ENCODE peak calls at places on chromosome 10, in four cellular contexts. One of them, this sample, is unnamed.

GRCh38 chr10:49446031-49446430 is 50.1 kb upstream of the DRGX start:
- DNase-seq in hypothalamus: no peak
- DNase-seq in fibroblast of the conjunctiva: no peak
- DNase-seq in T-helper 2 cell: peak; percentile 29
- DNase-seq in this sample: no peak

GRCh38 chr10:16967000-16967865 is 150.0 kb upstream of the RSU1 start:
- DNase-seq in hypothalamus: no peak
- DNase-seq in fibroblast of the conjunctiva: peak; percentile 83
- DNase-seq in T-helper 2 cell: peak; percentile 35
- DNase-seq in this sample: no peak

GRCh38 chr10:6182454-6183098 is 20.2 kb upstream of the PFKFB3 start:
- DNase-seq in hypothalamus: no peak
- DNase-seq in fibroblast of the conjunctiva: no peak
- DNase-seq in T-helper 2 cell: no peak
- DNase-seq in this sample: no peak

GRCh38 chr10:70690584-70690983 is 18.3 kb downstream of the ADAMTS14 start:
- DNase-seq in hypothalamus: no peak
- DNase-seq in fibroblast of the conjunctiva: no peak
- DNase-seq in T-helper 2 cell: no peak
- DNase-seq in this sample: no peak

GRCh38 chr10:5413012-5413938 is 918 bp downstream of the NET1 start:
- DNase-seq in hypothalamus: no peak
- DNase-seq in fibroblast of the conjunctiva: no peak
- DNase-seq in T-helper 2 cell: no peak
- DNase-seq in this sample: peak; percentile 37

GRCh38 chr10:91713471-91714072 is 80.7 kb upstream of the PPP1R3C start:
- DNase-seq in hypothalamus: no peak
- DNase-seq in fibroblast of the conjunctiva: no peak
- DNase-seq in T-helper 2 cell: no peak
- DNase-seq in this sample: no peak

GRCh38 chr10:7300327-7300726 is 110.5 kb downstream of the SFMBT2 start:
- DNase-seq in hypothalamus: no peak
- DNase-seq in fibroblast of the conjunctiva: no peak
- DNase-seq in T-helper 2 cell: no peak
- DNase-seq in this sample: no peak

GRCh38 chr10:613217-613616 is 76.3 kb downstream of the DIP2C start:
- DNase-seq in hypothalamus: no peak
- DNase-seq in fibroblast of the conjunctiva: no peak
- DNase-seq in T-helper 2 cell: no peak
- DNase-seq in this sample: no peak

GRCh38 chr10:110207805-110208613 is 604 bp downstream of the MXI1 start:
- DNase-seq in hypothalamus: no peak
- DNase-seq in fibroblast of the conjunctiva: no peak
- DNase-seq in T-helper 2 cell: peak; percentile 64
- DNase-seq in this sample: peak; percentile 67

GRCh38 chr10:121221991-121222390 is 370.8 kb downstream of the WDR11 start:
- DNase-seq in hypothalamus: no peak
- DNase-seq in fibroblast of the conjunctiva: no peak
- DNase-seq in T-helper 2 cell: no peak
- DNase-seq in this sample: no peak

GRCh38 chr10:112791447-112791846 is 158.6 kb upstream of the TCF7L2 start:
- DNase-seq in hypothalamus: no peak
- DNase-seq in fibroblast of the conjunctiva: no peak
- DNase-seq in T-helper 2 cell: no peak
- DNase-seq in this sample: no peak

GRCh38 chr10:125209591-125210373 is 49.4 kb upstream of the CTBP2 start:
- DNase-seq in hypothalamus: no peak
- DNase-seq in fibroblast of the conjunctiva: no peak
- DNase-seq in T-helper 2 cell: no peak
- DNase-seq in this sample: peak; percentile 36

GRCh38 chr10:5659702-5660528 is 6.5 kb downstream of the ASB13 start:
- DNase-seq in hypothalamus: no peak
- DNase-seq in fibroblast of the conjunctiva: peak; percentile 18
- DNase-seq in T-helper 2 cell: peak; percentile 53
- DNase-seq in this sample: no peak

GRCh38 chr10:90087197-90088007 is 386.0 kb downstream of the KIF20B start:
- DNase-seq in hypothalamus: no peak
- DNase-seq in fibroblast of the conjunctiva: peak; percentile 47
- DNase-seq in T-helper 2 cell: peak; percentile 1
- DNase-seq in this sample: no peak

GRCh38 chr10:89685932-89686331 is 15.5 kb upstream of the KIF20B start:
- DNase-seq in hypothalamus: no peak
- DNase-seq in fibroblast of the conjunctiva: no peak
- DNase-seq in T-helper 2 cell: peak; percentile 12
- DNase-seq in this sample: no peak

GRCh38 chr10:51427758-51428157 is 271.6 kb downstream of the CSTF2T start:
- DNase-seq in hypothalamus: no peak
- DNase-seq in fibroblast of the conjunctiva: no peak
- DNase-seq in T-helper 2 cell: no peak
- DNase-seq in this sample: no peak

GRCh38 chr10:110389250-110389649 is 84.5 kb upstream of the SMNDC1 start:
- DNase-seq in hypothalamus: no peak
- DNase-seq in fibroblast of the conjunctiva: no peak
- DNase-seq in T-helper 2 cell: no peak
- DNase-seq in this sample: no peak

GRCh38 chr10:78776746-78777145 is 292.0 kb upstream of the ZMIZ1 start:
- DNase-seq in hypothalamus: no peak
- DNase-seq in fibroblast of the conjunctiva: no peak
- DNase-seq in T-helper 2 cell: no peak
- DNase-seq in this sample: no peak

GRCh38 chr10:44253769-44254462 is 131.0 kb downstream of the CXCL12 start:
- DNase-seq in hypothalamus: no peak
- DNase-seq in fibroblast of the conjunctiva: peak; percentile 55
- DNase-seq in T-helper 2 cell: no peak
- DNase-seq in this sample: no peak

GRCh38 chr10:72980348-72980747 is 25.7 kb upstream of the PLA2G12B start:
- DNase-seq in hypothalamus: no peak
- DNase-seq in fibroblast of the conjunctiva: no peak
- DNase-seq in T-helper 2 cell: no peak
- DNase-seq in this sample: no peak

GRCh38 chr10:102994551-102995295 is 76.6 kb downstream of the CNNM2 start:
- DNase-seq in hypothalamus: no peak
- DNase-seq in fibroblast of the conjunctiva: no peak
- DNase-seq in T-helper 2 cell: peak; percentile 15
- DNase-seq in this sample: no peak

GRCh38 chr10:87589653-87590052 is 70.0 kb upstream of the PAPSS2 start:
- DNase-seq in hypothalamus: no peak
- DNase-seq in fibroblast of the conjunctiva: peak; percentile 24
- DNase-seq in T-helper 2 cell: no peak
- DNase-seq in this sample: no peak

GRCh38 chr10:103495321-103495720 is 1.8 kb downstream of the NEURL1 start:
- DNase-seq in hypothalamus: no peak
- DNase-seq in fibroblast of the conjunctiva: no peak
- DNase-seq in T-helper 2 cell: no peak
- DNase-seq in this sample: no peak

GRCh38 chr10:119335671-119336353 is 128.4 kb downstream of the GRK5 start:
- DNase-seq in hypothalamus: no peak
- DNase-seq in fibroblast of the conjunctiva: no peak
- DNase-seq in T-helper 2 cell: no peak
- DNase-seq in this sample: no peak

GRCh38 chr10:804787-805634 is 115.5 kb upstream of the DIP2C start:
- DNase-seq in hypothalamus: no peak
- DNase-seq in fibroblast of the conjunctiva: no peak
- DNase-seq in T-helper 2 cell: no peak
- DNase-seq in this sample: no peak

GRCh38 chr10:34598972-34599371 is 216.1 kb downstream of the PARD3 start:
- DNase-seq in hypothalamus: no peak
- DNase-seq in fibroblast of the conjunctiva: no peak
- DNase-seq in T-helper 2 cell: no peak
- DNase-seq in this sample: no peak

GRCh38 chr10:21888959-21889358 is 114.6 kb downstream of the DNAJC1 start:
- DNase-seq in hypothalamus: no peak
- DNase-seq in fibroblast of the conjunctiva: no peak
- DNase-seq in T-helper 2 cell: peak; percentile 54
- DNase-seq in this sample: no peak

GRCh38 chr10:70445718-70446485 is 4.4 kb upstream of the NODAL start:
- DNase-seq in hypothalamus: no peak
- DNase-seq in fibroblast of the conjunctiva: no peak
- DNase-seq in T-helper 2 cell: no peak
- DNase-seq in this sample: no peak

GRCh38 chr10:129675027-129675769 is 208.2 kb downstream of the MGMT start:
- DNase-seq in hypothalamus: no peak
- DNase-seq in fibroblast of the conjunctiva: no peak
- DNase-seq in T-helper 2 cell: no peak
- DNase-seq in this sample: no peak

GRCh38 chr10:69845574-69846251 is 44.0 kb downstream of the COL13A1 start:
- DNase-seq in hypothalamus: no peak
- DNase-seq in fibroblast of the conjunctiva: no peak
- DNase-seq in T-helper 2 cell: no peak
- DNase-seq in this sample: no peak

GRCh38 chr10:29841724-29842649 is 207.2 kb upstream of the SVIL start:
- DNase-seq in hypothalamus: no peak
- DNase-seq in fibroblast of the conjunctiva: no peak
- DNase-seq in T-helper 2 cell: no peak
- DNase-seq in this sample: no peak

GRCh38 chr10:110147961-110148360 is 59.4 kb upstream of the MXI1 start:
- DNase-seq in hypothalamus: no peak
- DNase-seq in fibroblast of the conjunctiva: no peak
- DNase-seq in T-helper 2 cell: no peak
- DNase-seq in this sample: no peak

This sample was measured in globus pallidus.